ENCODE peak calls at places on chromosomes 1 and 21, in four cellular contexts. One of them, this sample, is unnamed.

GRCh38 chr1:198158766-198159589 is 2.2 kb downstream of the NEK7 start:
- DNase-seq in HepG2: peak
- DNase-seq in K562: peak
- DNase-seq in HCT116: peak
- DNase-seq in this sample: peak

GRCh38 chr1:15139654-15140350 is 13.7 kb upstream of the TMEM51 start:
- DNase-seq in K562: no peak
- DNase-seq in HCT116: peak
- DNase-seq in HepG2: peak
- DNase-seq in this sample: peak

GRCh38 chr1:89271616-89272015 is 1.0 kb downstream of the GBP5 start:
- DNase-seq in HepG2: no peak
- DNase-seq in HCT116: no peak
- DNase-seq in K562: no peak
- DNase-seq in this sample: no peak

GRCh38 chr21:42524341-42525227 is 10.9 kb downstream of the SLC37A1 start:
- DNase-seq in HepG2: peak
- DNase-seq in K562: no peak
- DNase-seq in HCT116: no peak
- DNase-seq in this sample: no peak

GRCh38 chr1:15410223-15410883 is 665 bp downstream of the EFHD2 start:
- DNase-seq in HepG2: no peak
- DNase-seq in HCT116: no peak
- DNase-seq in K562: no peak
- DNase-seq in this sample: no peak

GRCh38 chr1:150622219-150622975 is 7.0 kb downstream of the ENSA start:
- DNase-seq in HCT116: no peak
- DNase-seq in HepG2: no peak
- DNase-seq in K562: peak
- DNase-seq in this sample: no peak

GRCh38 chr21:38878394-38879179 is 72.9 kb downstream of the ETS2 start:
- DNase-seq in K562: no peak
- DNase-seq in HCT116: no peak
- DNase-seq in HepG2: no peak
- DNase-seq in this sample: no peak

GRCh38 chr21:45224189-45224938 is 63.3 kb downstream of the POFUT2 start:
- DNase-seq in K562: no peak
- DNase-seq in HCT116: no peak
- DNase-seq in HepG2: no peak
- DNase-seq in this sample: no peak

GRCh38 chr1:8903908-8904650 is 25.6 kb upstream of the ENO1 start:
- DNase-seq in K562: no peak
- DNase-seq in HCT116: no peak
- DNase-seq in HepG2: peak
- DNase-seq in this sample: no peak

GRCh38 chr1:55382699-55383377 is 167.7 kb upstream of the USP24 start:
- DNase-seq in HepG2: no peak
- DNase-seq in HCT116: no peak
- DNase-seq in K562: no peak
- DNase-seq in this sample: no peak

GRCh38 chr1:235067396-235068154 is 61.1 kb downstream of the TOMM20 start:
- DNase-seq in HepG2: peak
- DNase-seq in K562: no peak
- DNase-seq in HCT116: peak
- DNase-seq in this sample: no peak

GRCh38 chr1:231557898-231558710 is 29.6 kb downstream of the TSNAX start:
- DNase-seq in HCT116: no peak
- DNase-seq in HepG2: no peak
- DNase-seq in K562: no peak
- DNase-seq in this sample: no peak

GRCh38 chr1:221987860-221988520 is 246.1 kb upstream of the DUSP10 start:
- DNase-seq in HepG2: peak
- DNase-seq in HCT116: no peak
- DNase-seq in K562: peak
- DNase-seq in this sample: no peak

DNA sequence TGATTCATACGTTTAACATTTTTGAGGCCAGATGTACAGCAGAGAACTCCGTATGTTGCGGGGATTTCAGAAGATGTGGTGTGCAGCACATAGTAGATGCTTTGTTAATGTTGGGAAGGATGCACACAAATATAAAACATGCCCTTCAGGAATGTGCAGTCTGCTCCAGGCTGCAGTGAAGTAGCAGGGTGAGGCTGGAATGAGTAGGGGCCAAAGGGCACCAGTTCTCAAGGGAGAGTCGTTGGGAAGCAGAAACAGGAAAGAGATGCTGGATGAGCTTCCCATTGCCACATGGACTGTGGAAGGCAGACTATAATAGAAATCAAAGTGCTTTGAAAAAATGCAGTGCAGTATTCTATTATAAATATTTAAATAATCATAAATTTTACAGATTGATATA is 126.9 kb downstream of the NOS1AP start:
- DNase-seq in HCT116: no peak
- DNase-seq in K562: no peak
- DNase-seq in HepG2: peak
- DNase-seq in this sample: no peak
- TF ChIP-seq FOSL1 in HCT116: no peak
- TF ChIP-seq FOSL1 in K562: no peak
- TF ChIP-seq FOSL1 in HepG2: no peak
- TF ChIP-seq FOSL1 in this sample: no peak

DNA sequence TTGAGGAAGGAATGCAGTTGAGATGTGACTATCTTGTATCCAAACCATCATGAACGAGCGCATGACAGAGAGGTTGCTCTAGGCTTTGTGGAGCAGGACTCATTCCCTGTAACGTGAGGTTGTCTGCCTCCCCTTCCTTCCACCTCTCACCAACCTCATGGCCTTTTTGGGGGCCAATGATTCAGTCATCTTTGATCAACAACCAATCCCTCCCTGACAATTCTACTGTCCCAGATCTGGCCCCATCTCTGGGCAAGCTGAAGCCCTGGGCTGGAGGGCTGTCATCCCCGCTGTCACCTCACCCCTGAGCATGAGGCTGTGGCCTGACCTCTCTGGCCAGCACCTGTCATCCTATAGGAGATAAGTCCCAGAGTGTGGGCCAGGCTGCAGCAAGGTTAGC is 19.7 kb downstream of the MTARC1 start:
- DNase-seq in HCT116: no peak
- DNase-seq in HepG2: no peak
- DNase-seq in K562: no peak
- DNase-seq in this sample: no peak
- TF ChIP-seq FOSL1 in HCT116: no peak
- TF ChIP-seq FOSL1 in HepG2: no peak
- TF ChIP-seq FOSL1 in K562: no peak
- TF ChIP-seq FOSL1 in this sample: no peak

DNA sequence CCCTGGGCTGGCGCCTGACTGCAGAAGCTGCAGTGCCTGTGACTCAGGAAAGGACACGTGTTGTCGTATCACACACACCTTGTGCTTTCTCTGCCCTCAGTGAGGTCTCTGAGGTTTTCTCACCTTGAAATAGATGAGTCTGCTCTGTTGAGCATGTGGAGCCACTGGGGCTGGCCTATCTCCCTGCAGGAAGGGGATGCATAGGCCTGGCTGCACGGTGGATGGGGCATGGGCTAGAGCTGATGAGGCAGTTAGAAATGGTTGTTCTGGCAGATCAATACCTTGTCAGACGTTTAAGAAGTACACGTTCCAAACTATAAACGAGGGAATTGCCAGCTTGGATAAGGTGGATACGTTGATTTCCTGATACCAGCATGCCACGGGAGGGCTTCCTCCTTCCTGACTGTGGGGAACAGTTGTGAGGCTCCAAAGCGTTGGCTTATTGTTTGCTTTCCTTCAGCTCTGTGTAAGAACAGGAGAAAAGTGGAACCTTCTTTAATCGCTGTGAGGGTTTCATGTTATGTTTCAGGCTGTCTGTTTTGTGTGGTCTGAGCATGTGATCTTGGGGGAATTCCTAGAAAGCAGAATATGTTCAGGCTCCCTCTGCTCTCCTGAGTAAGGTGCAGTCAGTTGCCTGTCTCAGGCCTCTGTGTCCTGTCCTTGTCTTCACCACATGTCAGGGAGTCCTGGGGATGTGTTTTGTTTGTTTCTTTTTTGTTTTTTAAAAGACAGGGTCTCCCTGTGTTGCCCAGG is 44.8 kb downstream of the PCNT start:
- DNase-seq in HepG2: no peak
- DNase-seq in HCT116: no peak
- DNase-seq in K562: no peak
- DNase-seq in this sample: no peak
- TF ChIP-seq FOSL1 in HepG2: no peak
- TF ChIP-seq FOSL1 in HCT116: no peak
- TF ChIP-seq FOSL1 in K562: no peak
- TF ChIP-seq FOSL1 in this sample: no peak

GRCh38 chr1:164699815-164700491 is 141.0 kb downstream of the PBX1 start:
- DNase-seq in HCT116: no peak
- DNase-seq in HepG2: no peak
- DNase-seq in K562: no peak
- DNase-seq in this sample: no peak
- TF ChIP-seq FOSL1 in HCT116: no peak
- TF ChIP-seq FOSL1 in HepG2: no peak
- TF ChIP-seq FOSL1 in K562: no peak
- TF ChIP-seq FOSL1 in this sample: no peak

GRCh38 chr1:26787381-26787705 is 407 bp upstream of the PIGV start:
- DNase-seq in K562: no peak
- DNase-seq in HCT116: no peak
- DNase-seq in HepG2: no peak
- DNase-seq in this sample: no peak
- TF ChIP-seq FOSL1 in K562: peak
- TF ChIP-seq FOSL1 in HCT116: no peak
- TF ChIP-seq FOSL1 in HepG2: no peak
- TF ChIP-seq FOSL1 in this sample: no peak

GRCh38 chr1:1548591-1548990 is 8.2 kb upstream of the TMEM240 start:
- DNase-seq in HepG2: no peak
- DNase-seq in K562: no peak
- DNase-seq in HCT116: no peak
- DNase-seq in this sample: no peak

GRCh38 chr1:1552263-1552639 is 11.8 kb upstream of the TMEM240 start:
- DNase-seq in HCT116: no peak
- DNase-seq in HepG2: no peak
- DNase-seq in K562: no peak
- DNase-seq in this sample: no peak

GRCh38 chr1:1550087-1550486 is 9.7 kb upstream of the TMEM240 start:
- DNase-seq in HCT116: no peak
- DNase-seq in HepG2: no peak
- DNase-seq in K562: no peak
- DNase-seq in this sample: no peak

GRCh38 chr1:1551524-1552262 is 11.3 kb upstream of the TMEM240 start:
- DNase-seq in K562: no peak
- DNase-seq in HepG2: no peak
- DNase-seq in HCT116: no peak
- DNase-seq in this sample: no peak

DNA sequence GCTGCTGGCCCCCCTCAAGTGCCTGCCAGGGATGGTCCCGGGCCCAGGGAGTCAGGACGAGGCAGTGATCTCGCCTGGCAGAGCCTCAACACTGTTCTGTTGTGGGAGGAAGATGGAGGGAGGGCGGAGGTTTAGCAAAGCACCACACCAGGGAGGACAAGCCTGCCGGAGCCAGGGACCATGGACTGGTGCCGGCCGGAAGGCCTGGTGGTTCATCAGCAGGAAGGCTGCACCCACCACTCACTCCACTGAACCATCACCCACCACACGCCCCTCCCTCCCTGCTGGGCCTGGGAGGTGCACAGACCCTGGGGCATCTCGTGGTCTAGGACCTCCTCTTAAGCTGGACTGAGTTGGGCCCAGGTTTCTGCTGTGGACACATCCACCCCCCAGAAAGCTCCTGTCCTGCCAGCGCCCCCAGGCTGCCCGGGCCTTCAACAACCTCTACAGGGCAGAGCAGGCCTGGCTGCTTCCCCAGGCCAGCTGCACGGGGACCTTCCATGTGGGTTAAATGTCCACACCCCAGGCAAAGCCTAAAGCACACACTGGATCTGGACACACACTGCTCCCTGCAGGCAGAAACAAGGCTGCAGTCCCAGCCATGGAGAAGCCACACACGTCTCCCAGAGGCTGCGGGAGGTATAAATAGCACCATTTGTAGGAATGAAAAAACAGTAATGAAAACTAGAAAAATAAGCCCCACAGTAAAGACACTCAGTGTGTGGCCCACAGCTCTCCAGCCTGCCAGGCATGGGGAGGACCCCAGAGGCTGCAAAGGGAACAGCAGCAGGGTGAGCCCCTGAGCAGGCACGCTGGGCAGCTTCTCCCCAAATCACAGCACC is 10.4 kb upstream of the TMEM240 start:
- DNase-seq in K562: no peak
- DNase-seq in HCT116: no peak
- DNase-seq in HepG2: peak
- DNase-seq in this sample: no peak
- TF ChIP-seq FOSL1 in K562: no peak
- TF ChIP-seq FOSL1 in HCT116: no peak
- TF ChIP-seq FOSL1 in HepG2: no peak
- TF ChIP-seq FOSL1 in this sample: no peak

GRCh38 chr21:33024278-33025103 is 1.2 kb upstream of the OLIG2 start:
- DNase-seq in HepG2: no peak
- DNase-seq in K562: no peak
- DNase-seq in HCT116: no peak
- DNase-seq in this sample: no peak

GRCh38 chr21:33025471-33026298 is at the start of gene OLIG2:
- DNase-seq in K562: peak
- DNase-seq in HepG2: no peak
- DNase-seq in HCT116: no peak
- DNase-seq in this sample: peak

GRCh38 chr21:33026299-33026858 is 644 bp downstream of the OLIG2 start:
- DNase-seq in HepG2: no peak
- DNase-seq in HCT116: no peak
- DNase-seq in K562: no peak
- DNase-seq in this sample: no peak

GRCh38 chr21:33023574-33024277 is 2.0 kb upstream of the OLIG2 start:
- DNase-seq in K562: no peak
- DNase-seq in HCT116: no peak
- DNase-seq in HepG2: no peak
- DNase-seq in this sample: no peak

GRCh38 chr21:33025106-33025470 is 647 bp upstream of the OLIG2 start:
- DNase-seq in K562: no peak
- DNase-seq in HepG2: no peak
- DNase-seq in HCT116: no peak
- DNase-seq in this sample: peak
- TF ChIP-seq FOSL1 in K562: no peak
- TF ChIP-seq FOSL1 in HepG2: no peak
- TF ChIP-seq FOSL1 in HCT116: no peak
- TF ChIP-seq FOSL1 in this sample: no peak

GRCh38 chr1:102120910-102121309 is 124.2 kb upstream of the OLFM3 start:
- DNase-seq in K562: no peak
- DNase-seq in HCT116: no peak
- DNase-seq in HepG2: no peak
- DNase-seq in this sample: no peak
- TF ChIP-seq FOSL1 in K562: no peak
- TF ChIP-seq FOSL1 in HCT116: no peak
- TF ChIP-seq FOSL1 in HepG2: no peak
- TF ChIP-seq FOSL1 in this sample: no peak

This sample was measured in H1.